ENCODE peak calls at places on chromosome 3, in six cellular contexts. One of them, this sample, is unnamed.

GRCh38 chr3:66572938-66573710 is 72.3 kb upstream of the LRIG1 start:
- DNase-seq in H1: peak
- DNase-seq in endothelial cell of umbilical vein: no peak
- DNase-seq in HepG2: peak
- DNase-seq in WTC11: peak
- DNase-seq in K562: peak
- DNase-seq in this sample: peak

GRCh38 chr3:40070816-40071215 is 238.7 kb upstream of the EIF1B start:
- DNase-seq in endothelial cell of umbilical vein: no peak
- DNase-seq in H1: no peak
- DNase-seq in K562: no peak
- DNase-seq in HepG2: no peak
- DNase-seq in WTC11: no peak
- DNase-seq in this sample: no peak

GRCh38 chr3:86923071-86923476 is 67.9 kb downstream of the VGLL3 start:
- DNase-seq in H1: no peak
- DNase-seq in HepG2: no peak
- DNase-seq in K562: no peak
- DNase-seq in WTC11: no peak
- DNase-seq in endothelial cell of umbilical vein: no peak
- DNase-seq in this sample: peak

GRCh38 chr3:16399473-16399872 is 114.0 kb downstream of the RFTN1 start:
- DNase-seq in K562: no peak
- DNase-seq in H1: no peak
- DNase-seq in HepG2: no peak
- DNase-seq in WTC11: no peak
- DNase-seq in endothelial cell of umbilical vein: no peak
- DNase-seq in this sample: peak

GRCh38 chr3:76044601-76045600 is 259.6 kb upstream of the ZNF717 start:
- DNase-seq in H1: no peak
- DNase-seq in endothelial cell of umbilical vein: no peak
- DNase-seq in K562: no peak
- DNase-seq in WTC11: peak
- DNase-seq in HepG2: no peak
- DNase-seq in this sample: no peak

GRCh38 chr3:172520332-172520831 is 2.8 kb downstream of the TNFSF10 start:
- DNase-seq in WTC11: no peak
- DNase-seq in H1: no peak
- DNase-seq in K562: no peak
- DNase-seq in endothelial cell of umbilical vein: peak
- DNase-seq in HepG2: no peak
- DNase-seq in this sample: no peak

GRCh38 chr3:28326458-28326926 is 22.0 kb upstream of the ZCWPW2 start:
- DNase-seq in endothelial cell of umbilical vein: no peak
- DNase-seq in HepG2: no peak
- DNase-seq in H1: no peak
- DNase-seq in WTC11: no peak
- DNase-seq in K562: no peak
- DNase-seq in this sample: no peak

GRCh38 chr3:177447938-177448337 is 250.7 kb upstream of the TBL1XR1 start:
- DNase-seq in H1: no peak
- DNase-seq in WTC11: no peak
- DNase-seq in HepG2: no peak
- DNase-seq in endothelial cell of umbilical vein: no peak
- DNase-seq in K562: no peak
- DNase-seq in this sample: no peak

GRCh38 chr3:185900228-185900627 is 37.6 kb downstream of the TRA2B start:
- DNase-seq in HepG2: peak
- DNase-seq in H1: no peak
- DNase-seq in WTC11: no peak
- DNase-seq in endothelial cell of umbilical vein: peak
- DNase-seq in K562: peak
- DNase-seq in this sample: peak

GRCh38 chr3:38519651-38520050 is 23.5 kb downstream of the EXOG start:
- DNase-seq in endothelial cell of umbilical vein: no peak
- DNase-seq in K562: peak
- DNase-seq in WTC11: no peak
- DNase-seq in HepG2: no peak
- DNase-seq in H1: no peak
- DNase-seq in this sample: no peak

GRCh38 chr3:52399593-52399992 is 45.3 kb downstream of the SEMA3G start:
- DNase-seq in HepG2: no peak
- DNase-seq in WTC11: no peak
- DNase-seq in K562: no peak
- DNase-seq in H1: no peak
- DNase-seq in endothelial cell of umbilical vein: no peak
- DNase-seq in this sample: no peak

GRCh38 chr3:122956685-122957455 is 70.7 kb downstream of the SEMA5B start:
- DNase-seq in H1: no peak
- DNase-seq in HepG2: no peak
- DNase-seq in K562: no peak
- DNase-seq in WTC11: peak
- DNase-seq in endothelial cell of umbilical vein: no peak
- DNase-seq in this sample: no peak

GRCh38 chr3:156811092-156811862 is 14.9 kb upstream of the LEKR1 start:
- DNase-seq in WTC11: no peak
- DNase-seq in H1: no peak
- DNase-seq in endothelial cell of umbilical vein: peak
- DNase-seq in HepG2: no peak
- DNase-seq in K562: no peak
- DNase-seq in this sample: no peak

GRCh38 chr3:45381168-45381852 is 7.1 kb upstream of the LARS2 start:
- DNase-seq in K562: peak
- DNase-seq in endothelial cell of umbilical vein: peak
- DNase-seq in H1: no peak
- DNase-seq in WTC11: no peak
- DNase-seq in HepG2: no peak
- DNase-seq in this sample: no peak

GRCh38 chr3:51681453-51681852 is 10.4 kb downstream of the TEX264 start:
- DNase-seq in endothelial cell of umbilical vein: no peak
- DNase-seq in K562: no peak
- DNase-seq in H1: no peak
- DNase-seq in HepG2: no peak
- DNase-seq in WTC11: no peak
- DNase-seq in this sample: no peak

GRCh38 chr3:33790091-33790490 is 8.3 kb upstream of the PDCD6IP start:
- DNase-seq in K562: no peak
- DNase-seq in H1: no peak
- DNase-seq in HepG2: no peak
- DNase-seq in endothelial cell of umbilical vein: no peak
- DNase-seq in WTC11: no peak
- DNase-seq in this sample: peak

GRCh38 chr3:160094562-160094961 is 105.9 kb downstream of the IL12A start:
- DNase-seq in HepG2: no peak
- DNase-seq in endothelial cell of umbilical vein: no peak
- DNase-seq in WTC11: no peak
- DNase-seq in K562: no peak
- DNase-seq in H1: no peak
- DNase-seq in this sample: no peak

GRCh38 chr3:134904333-134904771 is 109.3 kb downstream of the EPHB1 start:
- DNase-seq in H1: no peak
- DNase-seq in HepG2: no peak
- DNase-seq in WTC11: no peak
- DNase-seq in K562: no peak
- DNase-seq in endothelial cell of umbilical vein: no peak
- DNase-seq in this sample: no peak

GRCh38 chr3:43062556-43063040 is 43.3 kb downstream of the POMGNT2 start:
- DNase-seq in HepG2: no peak
- DNase-seq in WTC11: no peak
- DNase-seq in H1: peak
- DNase-seq in K562: peak
- DNase-seq in endothelial cell of umbilical vein: no peak
- DNase-seq in this sample: no peak

GRCh38 chr3:39911465-39912309 is 102.3 kb downstream of the MYRIP start:
- DNase-seq in HepG2: peak
- DNase-seq in K562: no peak
- DNase-seq in WTC11: peak
- DNase-seq in H1: no peak
- DNase-seq in endothelial cell of umbilical vein: peak
- DNase-seq in this sample: no peak

GRCh38 chr3:32872487-32873382 is 54.9 kb downstream of the TRIM71 start:
- DNase-seq in HepG2: no peak
- DNase-seq in K562: no peak
- DNase-seq in WTC11: no peak
- DNase-seq in H1: no peak
- DNase-seq in endothelial cell of umbilical vein: no peak
- DNase-seq in this sample: no peak

GRCh38 chr3:32835943-32836342 is 18.1 kb downstream of the TRIM71 start:
- DNase-seq in WTC11: peak
- DNase-seq in H1: peak
- DNase-seq in HepG2: no peak
- DNase-seq in K562: no peak
- DNase-seq in endothelial cell of umbilical vein: no peak
- DNase-seq in this sample: no peak

GRCh38 chr3:8996681-8997121 is 33.4 kb upstream of the RAD18 start:
- DNase-seq in endothelial cell of umbilical vein: peak
- DNase-seq in K562: no peak
- DNase-seq in WTC11: peak
- DNase-seq in H1: no peak
- DNase-seq in HepG2: peak
- DNase-seq in this sample: no peak

GRCh38 chr3:183650554-183650953 is 15.1 kb downstream of the KLHL24 start:
- DNase-seq in K562: no peak
- DNase-seq in HepG2: no peak
- DNase-seq in WTC11: no peak
- DNase-seq in H1: no peak
- DNase-seq in endothelial cell of umbilical vein: no peak
- DNase-seq in this sample: no peak
- TF ChIP-seq JUN in K562: no peak
- TF ChIP-seq JUN in HepG2: no peak
- TF ChIP-seq JUN in WTC11: no peak
- TF ChIP-seq JUN in H1: no peak
- TF ChIP-seq JUN in endothelial cell of umbilical vein: no peak
- TF ChIP-seq JUN in this sample: no peak

GRCh38 chr3:26484140-26484539 is 138.4 kb upstream of the LRRC3B start:
- DNase-seq in endothelial cell of umbilical vein: no peak
- DNase-seq in HepG2: peak
- DNase-seq in K562: no peak
- DNase-seq in WTC11: peak
- DNase-seq in H1: peak
- DNase-seq in this sample: peak
- TF ChIP-seq JUN in endothelial cell of umbilical vein: no peak
- TF ChIP-seq JUN in HepG2: no peak
- TF ChIP-seq JUN in K562: no peak
- TF ChIP-seq JUN in WTC11: no peak
- TF ChIP-seq JUN in H1: no peak
- TF ChIP-seq JUN in this sample: no peak

GRCh38 chr3:95609411-95609810 is 1205.0 kb upstream of the EPHA6 start:
- DNase-seq in endothelial cell of umbilical vein: no peak
- DNase-seq in H1: no peak
- DNase-seq in HepG2: no peak
- DNase-seq in K562: no peak
- DNase-seq in WTC11: no peak
- DNase-seq in this sample: no peak
- TF ChIP-seq JUN in endothelial cell of umbilical vein: no peak
- TF ChIP-seq JUN in H1: no peak
- TF ChIP-seq JUN in HepG2: no peak
- TF ChIP-seq JUN in K562: no peak
- TF ChIP-seq JUN in WTC11: no peak
- TF ChIP-seq JUN in this sample: no peak

GRCh38 chr3:168248383-168249047 is 152.8 kb upstream of the GOLIM4 start:
- DNase-seq in H1: no peak
- DNase-seq in K562: no peak
- DNase-seq in endothelial cell of umbilical vein: peak
- DNase-seq in HepG2: no peak
- DNase-seq in WTC11: peak
- DNase-seq in this sample: peak

GRCh38 chr3:168251371-168251770 is 155.6 kb upstream of the GOLIM4 start:
- DNase-seq in K562: no peak
- DNase-seq in H1: no peak
- DNase-seq in HepG2: peak
- DNase-seq in WTC11: no peak
- DNase-seq in endothelial cell of umbilical vein: no peak
- DNase-seq in this sample: no peak

GRCh38 chr3:168249539-168250414 is 154.1 kb upstream of the GOLIM4 start:
- DNase-seq in K562: peak
- DNase-seq in HepG2: peak
- DNase-seq in H1: peak
- DNase-seq in endothelial cell of umbilical vein: peak
- DNase-seq in WTC11: peak
- DNase-seq in this sample: peak

GRCh38 chr3:168250415-168250861 is 154.7 kb upstream of the GOLIM4 start:
- DNase-seq in endothelial cell of umbilical vein: no peak
- DNase-seq in HepG2: no peak
- DNase-seq in H1: no peak
- DNase-seq in WTC11: no peak
- DNase-seq in K562: no peak
- DNase-seq in this sample: no peak

DNA sequence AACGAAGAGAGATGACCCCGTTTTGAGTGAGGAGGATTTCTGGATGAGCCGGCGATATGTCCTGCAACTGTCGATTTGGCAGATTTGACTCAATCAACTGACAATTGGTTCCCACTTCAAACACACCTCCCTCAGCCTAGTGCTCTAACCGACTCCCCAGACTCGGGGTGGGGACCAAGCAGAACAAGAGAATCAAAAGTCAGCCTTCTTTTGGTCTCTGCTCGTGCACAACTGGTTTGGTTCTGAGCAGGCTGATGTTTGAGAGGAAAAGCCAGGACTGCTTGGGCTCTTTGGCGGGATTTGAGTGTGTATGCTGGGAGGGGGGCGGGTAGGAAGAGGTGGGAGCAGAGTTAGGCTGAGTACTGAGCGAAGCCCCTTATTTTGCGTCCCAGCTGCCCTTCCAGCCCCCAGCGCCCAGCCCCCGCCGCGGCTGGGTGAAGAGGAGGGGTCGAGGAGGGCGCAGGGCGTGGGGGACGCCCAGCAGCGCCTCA is 153.4 kb upstream of the GOLIM4 start:
- DNase-seq in HepG2: no peak
- DNase-seq in H1: no peak
- DNase-seq in K562: no peak
- DNase-seq in endothelial cell of umbilical vein: peak
- DNase-seq in WTC11: no peak
- DNase-seq in this sample: peak
- TF ChIP-seq JUN in HepG2: no peak
- TF ChIP-seq JUN in H1: no peak
- TF ChIP-seq JUN in K562: no peak
- TF ChIP-seq JUN in endothelial cell of umbilical vein: no peak
- TF ChIP-seq JUN in WTC11: no peak
- TF ChIP-seq JUN in this sample: no peak

DNA sequence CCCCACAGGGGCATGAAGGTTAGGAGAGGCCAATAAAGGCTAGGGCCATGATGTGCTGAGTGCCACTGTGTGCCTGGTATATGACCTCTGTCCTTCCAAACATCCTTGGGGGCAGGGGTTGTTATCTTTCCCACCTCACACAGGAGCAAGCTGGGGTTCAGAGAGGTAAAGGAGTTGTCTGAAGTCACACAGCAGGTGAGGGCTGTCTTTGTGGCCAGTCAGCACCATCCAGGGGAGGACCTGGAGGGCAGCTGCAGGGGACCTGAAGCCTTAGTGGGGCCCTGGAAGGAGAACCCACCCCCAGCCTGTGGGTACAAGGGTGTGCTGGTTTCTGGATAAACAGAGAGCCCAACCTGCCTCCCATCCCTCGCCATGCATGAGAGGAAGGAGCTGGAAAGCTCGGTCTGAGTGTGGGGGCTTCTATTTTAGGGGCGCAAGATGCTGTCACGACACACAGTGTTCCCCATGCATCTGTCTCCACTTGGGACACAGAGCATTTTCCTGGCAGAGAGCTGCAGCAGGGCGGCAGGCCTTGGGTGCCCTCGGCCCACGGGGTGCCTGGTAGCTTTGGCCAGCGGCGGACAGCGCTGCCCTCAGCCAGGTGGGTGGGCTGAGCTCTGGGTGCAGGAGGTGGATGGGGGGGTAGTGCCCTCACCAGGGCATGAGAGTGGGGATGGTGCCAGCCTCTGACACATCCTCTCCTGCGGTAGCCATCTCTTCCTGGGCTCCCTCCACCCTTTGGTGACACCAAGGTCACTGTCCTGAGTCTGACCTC is 14.7 kb downstream of the IQSEC1 start:
- DNase-seq in WTC11: no peak
- DNase-seq in K562: no peak
- DNase-seq in HepG2: no peak
- DNase-seq in H1: no peak
- DNase-seq in endothelial cell of umbilical vein: no peak
- DNase-seq in this sample: no peak
- TF ChIP-seq JUN in WTC11: no peak
- TF ChIP-seq JUN in K562: no peak
- TF ChIP-seq JUN in HepG2: no peak
- TF ChIP-seq JUN in H1: no peak
- TF ChIP-seq JUN in endothelial cell of umbilical vein: no peak
- TF ChIP-seq JUN in this sample: no peak

This sample was measured in A549.